ENCODE peak calls at places on chromosome 22, in eight cellular contexts. I is left ventricle myocardium inferior; Q is pancreas; P is ovary; L is GM23248; K is transverse colon; B is CD8-positive, alpha-beta memory T cell; Z is lung. H is an unnamed sample.

GRCh38 chr22:38007330-38007902 is 23.1 kb upstream of the SOX10 start:
- DNase-seq in L (no peak), K (no peak), P (no peak), Z (no peak), Q (no peak), I (no peak), B (no peak), H (no peak)

GRCh38 chr22:45207981-45208664 is 32.6 kb downstream of the KIAA0930 start:
- DNase-seq in B (no peak), I (no peak), L (peak; percentile 56), K (no peak), Q (peak; percentile 62), P (no peak), Z (no peak), H (no peak)

GRCh38 chr22:40877488-40877887 is 15.6 kb upstream of the DNAJB7 start:
- DNase-seq in I (no peak), P (no peak), L (no peak), Z (no peak), Q (no peak), B (no peak), K (no peak), H (no peak)

GRCh38 chr22:19942071-19942885 is 660 bp upstream of the TXNRD2 start:
- DNase-seq in I (no peak), P (no peak), Z (no peak), B (no peak), L (peak; percentile 82), K (no peak), Q (peak; percentile 43), H (no peak)

GRCh38 chr22:44120314-44120704 is 60.4 kb upstream of the PARVG start:
- DNase-seq in I (no peak), L (no peak), Q (no peak), P (peak; percentile 0), Z (no peak), B (no peak), K (no peak), H (no peak)

GRCh38 chr22:43826142-43827093 is 14.3 kb upstream of the EFCAB6 start:
- DNase-seq in I (no peak), B (no peak), Q (peak; percentile 64), P (peak; percentile 58), L (peak; percentile 89), K (no peak), Z (no peak), H (no peak)

GRCh38 chr22:43853328-43853931 is 8.9 kb downstream of the SULT4A1 start:
- DNase-seq in P (peak; percentile 31), Q (no peak), L (no peak), I (no peak), B (no peak), K (no peak), Z (no peak), H (no peak)

GRCh38 chr22:44449061-44449682 is 48.9 kb downstream of the RTL6 start:
- DNase-seq in P (no peak), K (no peak), Q (no peak), Z (no peak), L (peak; percentile 95), B (no peak), I (no peak), H (no peak)

DNA sequence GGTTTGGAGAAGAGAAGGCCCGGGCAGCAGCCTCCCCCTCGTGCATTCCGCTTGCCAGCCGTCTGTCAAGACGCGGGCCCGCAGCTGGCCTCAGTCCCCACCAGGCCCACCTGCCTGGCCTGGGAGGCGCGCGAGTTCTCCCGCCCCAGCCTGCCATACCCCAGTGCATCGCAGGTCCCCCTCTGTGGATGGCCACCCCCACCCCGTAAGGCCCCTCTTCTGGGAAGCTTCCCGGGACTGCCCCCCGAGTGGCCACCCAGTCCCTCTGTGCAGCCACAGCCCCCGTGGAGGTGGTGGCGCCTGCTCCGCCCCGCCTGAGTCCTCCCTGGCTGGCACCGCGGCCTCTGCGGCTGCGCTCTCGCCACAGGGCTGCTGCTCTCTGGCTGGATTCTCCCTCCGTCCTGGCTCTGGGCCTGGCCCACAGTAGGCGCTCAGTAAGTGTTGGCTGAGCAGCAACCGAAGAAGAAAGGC is 74.0 kb upstream of the TCF20 start:
- DNase-seq in K (no peak), Q (no peak), L (peak; percentile 62), Z (no peak), I (peak; percentile 53), B (no peak), P (peak; percentile 56), H (no peak)
- H3K4me3 ChIP-seq in K (peak overlapping the region; percentile 40), Q (no peak overlapping the region), L (peak overlapping the region; percentile 23), Z (no peak overlapping the region), I (peak overlapping the region; percentile 56), B (no peak overlapping the region), P (peak overlapping the region; percentile 29), H (peak overlapping the region; percentile 37)

DNA sequence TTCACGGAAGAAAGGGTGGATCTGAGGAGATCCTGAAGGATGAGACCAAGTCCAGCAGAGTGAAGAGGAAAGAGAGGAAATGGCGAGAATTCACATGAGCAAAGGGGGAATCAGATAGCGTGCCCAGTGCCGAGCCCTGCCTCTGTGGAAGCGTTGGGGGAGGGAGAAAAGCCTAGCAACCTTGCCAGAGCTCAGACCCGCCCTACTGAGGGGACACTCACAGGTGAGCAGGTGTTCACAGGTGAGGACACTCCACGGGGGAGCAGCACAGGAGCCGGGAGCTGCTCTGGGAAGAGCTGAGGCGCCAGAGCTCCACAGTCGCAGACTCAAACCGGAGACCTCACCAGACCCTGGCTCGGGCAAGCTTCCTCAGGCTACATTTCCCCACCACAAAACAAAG is 56.2 kb downstream of the MICAL3 start:
- DNase-seq in B (no peak), I (no peak), P (no peak), Q (no peak), K (no peak), Z (no peak), L (no peak), H (no peak)
- H3K4me1 ChIP-seq in B (no peaks in the 10 kb centered on the region), I (peaks cover 80% of the 10 kb centered on the region), P (peaks cover 28% of the 10 kb centered on the region), Q (peaks cover 14% of the 10 kb centered on the region), K (peaks cover 20% of the 10 kb centered on the region), Z (peaks cover 16% of the 10 kb centered on the region), L (peaks cover 42% of the 10 kb centered on the region), H (peaks cover 27% of the 10 kb centered on the region)

GRCh38 chr22:32202539-32203180 is 2.2 kb downstream of the RFPL2 start:
- DNase-seq in K (peak; percentile 71), P (no peak), I (peak; percentile 26), Z (peak; percentile 67), Q (peak; percentile 81), B (no peak), L (peak; percentile 53), H (no peak)
- H3K27ac ChIP-seq in K (no peak overlapping the region), P (no peak overlapping the region), I (no peak overlapping the region), Z (no peak overlapping the region), Q (no peak overlapping the region), B (no peak overlapping the region), L (no peak overlapping the region), H (no peak overlapping the region)

GRCh38 chr22:49656291-49656851 is 171.3 kb downstream of the BRD1 start:
- DNase-seq in B (peak; percentile 25), K (no peak), Q (no peak), Z (no peak), L (no peak), I (no peak), P (no peak), H (no peak)

GRCh38 chr22:49659281-49659923 is 168.3 kb downstream of the BRD1 start:
- DNase-seq in Q (no peak), P (no peak), I (no peak), K (peak; percentile 4), Z (no peak), L (no peak), B (no peak), H (no peak)

GRCh38 chr22:49658902-49659280 is 168.8 kb downstream of the BRD1 start:
- DNase-seq in B (no peak), Z (no peak), Q (no peak), P (no peak), I (no peak), L (no peak), K (no peak), H (no peak)

GRCh38 chr22:49657275-49657973 is 170.2 kb downstream of the BRD1 start:
- DNase-seq in Z (peak; percentile 73), I (peak; percentile 75), Q (no peak), L (no peak), B (peak; percentile 72), K (peak; percentile 68), P (no peak), H (peak; percentile 43)

GRCh38 chr22:49657974-49658550 is 169.6 kb downstream of the BRD1 start:
- DNase-seq in I (no peak), Z (no peak), L (no peak), Q (no peak), B (no peak), P (no peak), K (no peak), H (no peak)
- H3K4me3 ChIP-seq in I (peak overlapping the region; percentile 70), Z (no peak overlapping the region), L (no peak overlapping the region), Q (no peak overlapping the region), B (peak overlapping the region; percentile 70), P (no peak overlapping the region), K (no peak overlapping the region), H (no peak overlapping the region)

GRCh38 chr22:46972256-46972655 is 209.8 kb downstream of the TBC1D22A start:
- DNase-seq in K (no peak), Z (no peak), I (no peak), B (peak; percentile 30), Q (peak; percentile 54), L (no peak), P (no peak), H (no peak)
- H3K4me1 ChIP-seq in K (no peaks in the 10 kb centered on the region), Z (peaks cover 22% of the 10 kb centered on the region), I (peaks cover 52% of the 10 kb centered on the region), B (no peaks in the 10 kb centered on the region), Q (peaks cover 22% of the 10 kb centered on the region), L (peaks cover 6% of the 10 kb centered on the region), P (peaks cover 8% of the 10 kb centered on the region), H (peaks cover 3% of the 10 kb centered on the region)

GRCh38 chr22:21447694-21448402 is 19.3 kb upstream of the TMEM191C start:
- DNase-seq in Z (no peak), Q (peak; percentile 91), P (peak; percentile 26), L (peak; percentile 17), K (no peak), B (no peak), I (no peak), H (no peak)
- H3K27ac ChIP-seq in Z (no peak overlapping the region), Q (no peak overlapping the region), P (no peak overlapping the region), L (no peak overlapping the region), K (no peak overlapping the region), B (no peak overlapping the region), I (no peak overlapping the region), H (no peak overlapping the region)

GRCh38 chr22:29203456-29203855 is 2.2 kb upstream of the EMID1 start:
- DNase-seq in K (no peak), B (no peak), L (no peak), P (no peak), Q (no peak), Z (no peak), I (no peak), H (no peak)
- H3K4me3 ChIP-seq in K (no peak overlapping the region), B (no peak overlapping the region), L (no peak overlapping the region), P (no peak overlapping the region), Q (no peak overlapping the region), Z (no peak overlapping the region), I (no peak overlapping the region), H (no peak overlapping the region)